ENCODE peak calls at places on chromosomes 12 and 14, in nine cellular contexts. D, C, R, Z, V, E, F, Q and P are unnamed samples.

GRCh38 chr14:90757452-90757851 is 58.8 kb downstream of the TTC7B start:
- DNase-seq in F (no peak), Z (peak), E (no peak), C (no peak), V (no peak), R (no peak), Q (no peak), D (peak), P (no peak)

GRCh38 chr14:92633724-92634123 is 114.7 kb downstream of the LGMN start:
- DNase-seq in C (peak), D (no peak), Q (peak), R (no peak), V (no peak), E (no peak), Z (no peak), F (no peak), P (no peak)

GRCh38 chr14:101405171-101405883 is 156.0 kb upstream of the DIO3 start:
- DNase-seq in V (no peak), R (peak), D (no peak), C (peak), Q (peak), Z (peak), F (peak), E (no peak), P (no peak)

GRCh38 chr14:96189288-96189711 is 15.3 kb upstream of the BDKRB2 start:
- DNase-seq in Q (peak), R (no peak), C (peak), E (no peak), F (peak), Z (no peak), V (no peak), D (no peak), P (no peak)

GRCh38 chr14:71103662-71104484 is 196.6 kb downstream of the PCNX1 start:
- DNase-seq in R (no peak), E (peak), Q (peak), Z (no peak), D (peak), F (peak), C (peak), V (no peak), P (peak)

GRCh38 chr14:104863131-104863862 is 1.8 kb upstream of the CEP170B start:
- DNase-seq in F (no peak), C (no peak), V (no peak), E (no peak), Q (no peak), Z (no peak), R (no peak), D (no peak), P (no peak)

GRCh38 chr12:15049456-15050153 is 76.8 kb downstream of the PDE6H start:
- DNase-seq in Q (no peak), Z (no peak), F (no peak), E (no peak), R (no peak), V (no peak), D (no peak), C (no peak), P (no peak)

GRCh38 chr12:49644620-49644994 is 21.2 kb downstream of the PRPF40B start:
- DNase-seq in F (peak), C (peak), Z (peak), E (peak), R (peak), Q (peak), D (peak), V (peak), P (peak)

GRCh38 chr14:50599700-50600444 is 39.9 kb downstream of the ATL1 start:
- DNase-seq in V (no peak), R (no peak), D (no peak), C (peak), Q (peak), E (no peak), F (peak), Z (no peak), P (peak)

GRCh38 chr14:22767323-22767589 is 768 bp downstream of the OXA1L start:
- DNase-seq in D (no peak), C (no peak), E (no peak), R (no peak), F (no peak), Q (no peak), Z (no peak), V (no peak), P (no peak)

GRCh38 chr14:29928342-29928640 is 644 bp upstream of the PRKD1 start:
- DNase-seq in E (no peak), Q (no peak), F (no peak), V (no peak), D (no peak), R (no peak), Z (no peak), C (no peak), P (no peak)

GRCh38 chr12:32891956-32892355 is 4.6 kb downstream of the PKP2 start:
- DNase-seq in F (no peak), C (no peak), Q (peak), Z (no peak), D (no peak), E (peak), R (no peak), V (no peak), P (peak)

GRCh38 chr14:54438703-54439102 is 2.5 kb downstream of the CNIH1 start:
- DNase-seq in D (no peak), E (no peak), Z (no peak), F (no peak), R (no peak), Q (no peak), V (no peak), C (no peak), P (no peak)

GRCh38 chr14:102280376-102280962 is 24.5 kb downstream of the MOK start:
- DNase-seq in Q (peak), Z (no peak), R (no peak), E (no peak), V (no peak), F (peak), C (peak), D (no peak), P (peak)

GRCh38 chr12:112170376-112170775 is 45.0 kb downstream of the TRAFD1 start:
- DNase-seq in D (no peak), V (no peak), Q (peak), R (no peak), E (no peak), Z (no peak), F (peak), C (no peak), P (peak)

GRCh38 chr12:66751432-66752113 is 72.7 kb upstream of the GRIP1 start:
- DNase-seq in Q (no peak), V (no peak), C (no peak), R (no peak), D (no peak), F (no peak), E (no peak), Z (no peak), P (no peak)

GRCh38 chr12:96434107-96434506 is 33.9 kb upstream of the CDK17 start:
- DNase-seq in D (no peak), V (no peak), C (peak), E (no peak), Q (peak), Z (no peak), F (peak), R (no peak), P (peak)

GRCh38 chr14:58639842-58640484 is 2.2 kb downstream of the DACT1 start:
- DNase-seq in E (no peak), R (peak), V (no peak), D (peak), Z (no peak), Q (peak), F (peak), C (peak), P (peak)

GRCh38 chr14:58849609-58850008 is 211.8 kb downstream of the DACT1 start:
- DNase-seq in Z (no peak), V (no peak), Q (no peak), D (no peak), E (no peak), R (no peak), F (no peak), C (no peak), P (no peak)

GRCh38 chr12:50934371-50934851 is 17.9 kb upstream of the HIGD1C start:
- DNase-seq in E (no peak), C (no peak), F (peak), Z (no peak), D (no peak), V (no peak), R (no peak), Q (no peak), P (peak)

GRCh38 chr12:47863467-47863866 is 41.3 kb downstream of the VDR start:
- DNase-seq in E (no peak), C (no peak), V (no peak), F (no peak), D (peak), Z (no peak), R (no peak), Q (no peak), P (no peak)

GRCh38 chr12:50224026-50224692 is 57.0 kb upstream of the CERS5 start:
- DNase-seq in R (no peak), C (peak), Q (peak), V (no peak), F (no peak), Z (peak), D (peak), E (no peak), P (peak)

GRCh38 chr14:58873228-58873953 is 235.6 kb downstream of the DACT1 start:
- DNase-seq in V (no peak), E (no peak), Z (no peak), R (no peak), D (no peak), Q (no peak), F (no peak), C (no peak), P (no peak)

GRCh38 chr12:10042167-10042566 is 11.7 kb downstream of the CLEC9A start:
- DNase-seq in Q (no peak), Z (no peak), D (no peak), E (no peak), C (no peak), F (no peak), V (no peak), R (no peak), P (no peak)

GRCh38 chr12:123850246-123851134 is 88.4 kb downstream of the DNAH10 start:
- DNase-seq in Q (no peak), D (no peak), E (no peak), C (no peak), Z (no peak), F (no peak), R (no peak), V (no peak), P (no peak)

GRCh38 chr14:65854215-65854614 is 441.7 kb downstream of the FUT8 start:
- DNase-seq in Q (no peak), Z (no peak), E (no peak), F (no peak), D (peak), V (no peak), R (no peak), C (no peak), P (no peak)

GRCh38 chr14:28760431-28760996 is 6.1 kb upstream of the FOXG1 start:
- DNase-seq in Q (no peak), D (no peak), R (no peak), E (no peak), Z (no peak), V (no peak), C (no peak), F (no peak), P (no peak)

GRCh38 chr12:55057466-55057865 is 37.7 kb downstream of the NEUROD4 start:
- DNase-seq in C (no peak), Z (no peak), F (no peak), E (no peak), D (no peak), R (no peak), Q (no peak), V (no peak), P (peak)

GRCh38 chr12:122965356-122965755 is 907 bp downstream of the ABCB9 start:
- DNase-seq in Q (no peak), C (no peak), F (no peak), R (no peak), Z (no peak), D (no peak), E (no peak), V (no peak), P (no peak)

GRCh38 chr12:91178139-91178561 is 4.5 kb downstream of the DCN start:
- DNase-seq in Q (peak), F (no peak), V (no peak), R (no peak), Z (no peak), D (no peak), E (no peak), C (peak), P (peak)

GRCh38 chr14:35600253-35600652 is 66.3 kb downstream of the INSM2 start:
- DNase-seq in D (no peak), E (no peak), C (no peak), V (no peak), Z (no peak), R (no peak), F (no peak), Q (no peak), P (no peak)

GRCh38 chr14:26132061-26132460 is 465.8 kb downstream of the NOVA1 start:
- DNase-seq in E (no peak), V (no peak), C (no peak), R (no peak), Q (no peak), D (no peak), Z (no peak), F (no peak), P (no peak)

GRCh38 chr14:24838945-24839616 is 205.1 kb upstream of the GZMB start:
- DNase-seq in E (no peak), R (no peak), F (no peak), Z (no peak), D (peak), V (no peak), Q (peak), C (no peak), P (no peak)

GRCh38 chr12:531951-532585 is 72.3 kb downstream of the B4GALNT3 start:
- DNase-seq in R (no peak), D (no peak), V (no peak), C (no peak), Q (peak), Z (no peak), E (no peak), F (no peak), P (peak)

GRCh38 chr14:34063470-34064164 is 112.7 kb upstream of the EGLN3 start:
- DNase-seq in F (no peak), E (no peak), C (no peak), Z (peak), R (peak), V (no peak), D (no peak), Q (peak), P (peak)

GRCh38 chr12:53048033-53048779 is 1.7 kb upstream of the TNS2 start:
- DNase-seq in R (peak), Z (peak), D (peak), E (no peak), C (no peak), Q (peak), F (peak), V (peak), P (no peak)

GRCh38 chr12:49949124-49949845 is 1.3 kb upstream of the AQP2 start:
- DNase-seq in E (no peak), D (no peak), V (peak), R (no peak), F (no peak), Q (no peak), Z (no peak), C (no peak), P (no peak)

GRCh38 chr12:126483145-126484068 is 1418.2 kb downstream of the AACS start:
- DNase-seq in Z (no peak), Q (peak), F (peak), D (no peak), V (no peak), C (no peak), R (no peak), E (no peak), P (no peak)
- H3K4me3 ChIP-seq in Z (no peak), Q (no peak), F (no peak), D (no peak), V (no peak), C (no peak), R (no peak), E (no peak), P (no peak)

GRCh38 chr12:25438638-25439037 is 114.4 kb downstream of the LMNTD1 start:
- DNase-seq in D (no peak), V (no peak), Z (no peak), F (peak), C (peak), E (no peak), Q (peak), R (no peak), P (no peak)

GRCh38 chr12:25434493-25434892 is 118.6 kb downstream of the LMNTD1 start:
- DNase-seq in Z (no peak), R (no peak), E (no peak), F (no peak), D (no peak), V (no peak), Q (no peak), C (no peak), P (no peak)

GRCh38 chr12:25435431-25435830 is 117.7 kb downstream of the LMNTD1 start:
- DNase-seq in E (no peak), Z (no peak), C (no peak), F (no peak), V (no peak), R (no peak), Q (no peak), D (no peak), P (no peak)

GRCh38 chr12:25433581-25434325 is 119.3 kb downstream of the LMNTD1 start:
- DNase-seq in D (no peak), Q (no peak), E (no peak), Z (no peak), C (peak), R (no peak), F (peak), V (no peak), P (peak)

GRCh38 chr12:25436206-25436912 is 116.7 kb downstream of the LMNTD1 start:
- DNase-seq in R (no peak), Q (peak), E (peak), C (peak), D (peak), F (peak), V (no peak), Z (no peak), P (peak)
- H3K4me3 ChIP-seq in R (peak), Q (peak), E (no peak), C (peak), D (no peak), F (peak), V (peak), Z (peak), P (no peak)

DNA sequence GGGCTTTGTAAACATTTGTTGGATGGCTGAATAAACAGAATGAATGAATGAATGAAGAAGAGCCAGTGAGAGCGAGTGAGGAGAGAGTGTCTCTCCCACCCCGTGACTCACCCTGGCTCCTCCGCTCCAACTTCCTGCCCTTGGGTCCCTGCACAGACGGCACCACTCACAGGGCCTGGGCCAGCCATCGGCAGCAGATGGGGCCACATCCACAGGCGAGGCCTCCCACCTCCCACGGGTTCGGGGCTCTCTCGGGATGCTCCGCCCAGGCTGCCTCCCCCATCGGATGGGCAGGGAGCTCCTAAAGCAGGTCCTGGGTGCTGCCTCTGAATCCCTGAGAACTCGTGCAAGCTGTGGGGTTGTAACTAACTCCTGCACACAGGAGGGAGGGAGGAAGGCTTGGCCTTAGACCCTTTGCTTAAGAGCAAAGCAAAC is 41.3 kb downstream of the CCNK start:
- DNase-seq in D (no peak), F (peak), R (peak), C (peak), Z (no peak), Q (peak), E (no peak), V (no peak), P (no peak)
- H3K4me3 ChIP-seq in D (no peak), F (no peak), R (no peak), C (no peak), Z (no peak), Q (no peak), E (no peak), V (no peak), P (no peak)

DNA sequence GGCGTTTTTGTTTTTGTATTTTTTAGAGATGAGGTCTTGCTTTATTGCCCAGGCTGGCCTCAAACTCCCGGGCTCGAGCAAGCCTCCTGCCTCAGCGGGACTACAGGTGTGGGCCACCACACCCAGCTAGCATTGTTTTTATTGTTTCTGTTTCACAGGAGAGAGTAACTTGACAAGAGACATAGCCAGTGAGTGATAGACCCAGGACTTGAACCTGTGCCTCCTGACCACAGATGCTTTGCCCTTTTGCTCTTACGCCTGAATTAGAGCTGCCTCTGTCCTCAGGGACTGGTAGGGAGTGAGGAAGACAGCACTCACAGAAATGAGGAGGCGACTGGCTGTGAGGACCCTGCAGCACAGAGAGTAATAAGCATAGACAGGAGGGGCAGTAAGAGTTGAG is 2.3 kb downstream of the EVL start:
- DNase-seq in C (no peak), R (no peak), Q (no peak), Z (no peak), F (no peak), V (no peak), E (no peak), D (no peak), P (no peak)
- H3K4me3 ChIP-seq in C (no peak), R (no peak), Q (no peak), Z (no peak), F (no peak), V (peak), E (no peak), D (no peak), P (no peak)